ENCODE peak calls at places on chromosomes 5 and 9, in four cellular contexts. One of them, this sample, is unnamed. For H3K4me1 and H3K27me3, the result is how much of the 10 kb centered on the place peaks cover.

GRCh38 chr5:68187268-68188055 is 28.1 kb upstream of the PIK3R1 start:
- DNase-seq in aorta: peak
- DNase-seq in cardiac muscle cell: peak
- DNase-seq in HepG2: no peak
- DNase-seq in this sample: no peak

GRCh38 chr9:122402403-122403268 is 31.8 kb downstream of the PTGS1 start:
- DNase-seq in aorta: no peak
- DNase-seq in cardiac muscle cell: peak
- DNase-seq in HepG2: peak
- DNase-seq in this sample: no peak

GRCh38 chr5:173852790-173853350 is 35.3 kb upstream of the CPEB4 start:
- DNase-seq in aorta: no peak
- DNase-seq in cardiac muscle cell: no peak
- DNase-seq in HepG2: no peak
- DNase-seq in this sample: no peak

GRCh38 chr9:105065119-105066088 is 137.4 kb upstream of the ABCA1 start:
- DNase-seq in aorta: no peak
- DNase-seq in cardiac muscle cell: no peak
- DNase-seq in HepG2: peak
- DNase-seq in this sample: no peak

GRCh38 chr5:82405166-82405565 is 127.0 kb upstream of the RPS23 start:
- DNase-seq in aorta: no peak
- DNase-seq in cardiac muscle cell: peak
- DNase-seq in HepG2: no peak
- DNase-seq in this sample: no peak

GRCh38 chr5:27682600-27682999 is 644.2 kb upstream of the CDH9 start:
- DNase-seq in aorta: no peak
- DNase-seq in cardiac muscle cell: peak
- DNase-seq in HepG2: peak
- DNase-seq in this sample: no peak

GRCh38 chr5:118919016-118919415 is 69.3 kb downstream of the DTWD2 start:
- DNase-seq in aorta: no peak
- DNase-seq in cardiac muscle cell: no peak
- DNase-seq in HepG2: no peak
- DNase-seq in this sample: no peak

GRCh38 chr9:22529426-22530199 is 83.0 kb downstream of the DMRTA1 start:
- DNase-seq in aorta: no peak
- DNase-seq in cardiac muscle cell: no peak
- DNase-seq in HepG2: no peak
- DNase-seq in this sample: no peak

GRCh38 chr9:37974506-37975173 is 70.7 kb upstream of the SLC25A51 start:
- DNase-seq in aorta: peak
- DNase-seq in cardiac muscle cell: no peak
- DNase-seq in HepG2: no peak
- DNase-seq in this sample: no peak

GRCh38 chr5:10601246-10602030 is 37.6 kb downstream of the ANKRD33B start:
- DNase-seq in aorta: peak
- DNase-seq in cardiac muscle cell: peak
- DNase-seq in HepG2: peak
- DNase-seq in this sample: peak

GRCh38 chr5:8844847-8845246 is 701.0 kb downstream of the SEMA5A start:
- DNase-seq in aorta: no peak
- DNase-seq in cardiac muscle cell: peak
- DNase-seq in HepG2: no peak
- DNase-seq in this sample: no peak

GRCh38 chr9:84239341-84239740 is 101.2 kb downstream of the SLC28A3 start:
- DNase-seq in aorta: no peak
- DNase-seq in cardiac muscle cell: peak
- DNase-seq in HepG2: no peak
- DNase-seq in this sample: no peak

GRCh38 chr5:68424799-68425537 is 209.4 kb downstream of the PIK3R1 start:
- DNase-seq in aorta: no peak
- DNase-seq in cardiac muscle cell: peak
- DNase-seq in HepG2: no peak
- DNase-seq in this sample: no peak

DNA sequence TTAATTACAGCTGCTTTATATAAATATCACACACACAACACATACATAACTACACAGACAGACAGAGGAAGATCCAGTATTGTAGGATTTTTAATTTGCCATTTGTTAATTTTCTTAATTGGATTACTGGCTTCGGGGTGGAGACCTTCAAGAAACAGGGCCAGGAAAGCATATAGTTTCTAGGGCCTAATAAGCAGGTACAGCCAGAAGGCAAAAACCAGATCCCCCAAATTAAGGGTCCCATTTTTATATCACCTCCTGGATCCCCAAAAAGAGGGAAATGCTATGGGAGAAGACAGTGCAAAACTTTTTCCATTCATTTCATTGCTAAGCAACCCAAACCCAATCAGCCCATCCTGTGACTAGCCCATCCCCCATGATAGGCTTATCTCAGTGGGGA is 373.3 kb upstream of the FAM174A start:
- DNase-seq in aorta: no peak
- DNase-seq in cardiac muscle cell: no peak
- DNase-seq in HepG2: no peak
- DNase-seq in this sample: no peak
- H3K4me1 ChIP-seq in aorta: under half
- H3K4me1 ChIP-seq in cardiac muscle cell: under half
- H3K4me1 ChIP-seq in HepG2: under half
- H3K4me1 ChIP-seq in this sample: under half

DNA sequence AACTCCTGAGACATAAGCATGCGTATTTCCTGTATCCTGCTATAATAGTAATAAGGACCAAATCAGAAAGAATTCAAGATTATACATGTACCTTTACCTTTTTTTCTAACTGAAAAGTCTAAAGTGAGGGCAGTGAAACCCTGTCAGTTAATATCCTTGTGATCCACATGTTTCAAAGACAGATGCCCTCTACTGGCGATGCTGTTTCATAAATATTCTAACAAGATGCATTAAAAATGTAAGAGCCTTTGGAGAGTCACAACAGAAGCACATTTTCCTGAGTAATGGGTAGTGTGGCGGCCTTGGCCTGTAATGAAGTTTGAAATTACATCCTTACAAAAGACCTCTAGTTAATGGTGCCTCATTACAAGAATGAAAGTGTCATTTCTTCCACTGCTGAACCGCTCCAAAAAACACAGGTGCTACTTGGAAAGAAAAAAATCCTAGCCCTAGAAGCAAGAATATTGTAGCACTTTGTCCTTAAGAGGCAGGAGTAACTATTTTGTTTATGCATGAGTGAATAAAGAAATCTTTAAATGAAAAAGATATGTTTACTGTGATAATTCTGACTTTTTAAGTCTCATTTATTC is 232.6 kb downstream of the EPB41L4A start:
- DNase-seq in aorta: no peak
- DNase-seq in cardiac muscle cell: peak
- DNase-seq in HepG2: peak
- DNase-seq in this sample: no peak
- H3K27me3 ChIP-seq in aorta: under half
- H3K27me3 ChIP-seq in cardiac muscle cell: under half
- H3K27me3 ChIP-seq in HepG2: under half
- H3K27me3 ChIP-seq in this sample: under half

GRCh38 chr9:133573791-133574515 is 35.2 kb downstream of the FAM163B start:
- DNase-seq in aorta: no peak
- DNase-seq in cardiac muscle cell: no peak
- DNase-seq in HepG2: no peak
- DNase-seq in this sample: no peak
- H3K4me1 ChIP-seq in aorta: under half
- H3K4me1 ChIP-seq in cardiac muscle cell: under half
- H3K4me1 ChIP-seq in HepG2: under half
- H3K4me1 ChIP-seq in this sample: under half

GRCh38 chr5:1113332-1113690 is 1.4 kb upstream of the SLC12A7 start:
- DNase-seq in aorta: no peak
- DNase-seq in cardiac muscle cell: no peak
- DNase-seq in HepG2: no peak
- DNase-seq in this sample: no peak

GRCh38 chr5:1113805-1114586 is 2.1 kb upstream of the SLC12A7 start:
- DNase-seq in aorta: no peak
- DNase-seq in cardiac muscle cell: no peak
- DNase-seq in HepG2: no peak
- DNase-seq in this sample: no peak

GRCh38 chr5:1116109-1116735 is 4.4 kb upstream of the SLC12A7 start:
- DNase-seq in aorta: no peak
- DNase-seq in cardiac muscle cell: no peak
- DNase-seq in HepG2: no peak
- DNase-seq in this sample: no peak

GRCh38 chr5:1116977-1117376 is 5.1 kb upstream of the SLC12A7 start:
- DNase-seq in aorta: no peak
- DNase-seq in cardiac muscle cell: no peak
- DNase-seq in HepG2: no peak
- DNase-seq in this sample: no peak

DNA sequence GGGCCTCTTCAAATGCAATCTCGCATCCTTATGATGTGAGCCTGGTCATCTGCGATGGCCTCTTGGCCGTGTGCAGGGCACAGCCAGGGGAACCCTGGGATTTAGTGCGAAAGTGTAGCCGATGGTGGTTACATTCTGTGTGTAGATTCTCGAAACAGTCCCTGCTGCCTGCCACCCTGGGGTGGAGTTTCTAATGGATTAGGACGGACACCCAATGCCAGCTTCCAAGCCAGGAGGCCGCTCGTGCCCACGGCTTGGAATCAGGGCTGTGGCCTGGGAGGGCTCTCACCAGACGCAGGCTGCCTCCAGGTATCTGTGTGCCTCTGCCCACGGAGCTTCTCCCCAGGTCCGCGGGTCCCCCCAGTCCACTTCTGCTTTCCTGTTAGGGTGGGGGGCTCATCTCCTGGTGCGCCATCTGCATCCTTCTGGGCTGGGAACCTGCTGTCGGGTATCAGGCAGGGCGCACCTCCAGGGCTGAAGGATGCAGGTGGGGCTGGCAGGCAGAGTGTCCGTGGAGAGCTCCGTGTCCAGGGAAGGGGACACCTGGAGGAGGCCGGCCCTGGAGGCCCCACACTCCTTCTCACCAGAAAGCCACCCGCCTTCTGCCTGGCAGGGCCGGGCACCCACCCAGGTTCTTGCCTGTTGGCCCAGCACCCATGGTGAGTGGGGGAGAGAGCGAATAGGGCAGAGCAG is 3.4 kb upstream of the SLC12A7 start:
- DNase-seq in aorta: no peak
- DNase-seq in cardiac muscle cell: no peak
- DNase-seq in HepG2: no peak
- DNase-seq in this sample: no peak
- H3K27me3 ChIP-seq in aorta: under half
- H3K27me3 ChIP-seq in cardiac muscle cell: under half
- H3K27me3 ChIP-seq in HepG2: half or more
- H3K27me3 ChIP-seq in this sample: under half

GRCh38 chr5:132429451-132430440 is 60.2 kb downstream of the SLC22A5 start:
- DNase-seq in aorta: no peak
- DNase-seq in cardiac muscle cell: no peak
- DNase-seq in HepG2: peak
- DNase-seq in this sample: no peak

GRCh38 chr5:132426525-132427138 is 57.1 kb downstream of the SLC22A5 start:
- DNase-seq in aorta: peak
- DNase-seq in cardiac muscle cell: peak
- DNase-seq in HepG2: peak
- DNase-seq in this sample: peak

GRCh38 chr5:132427285-132428146 is 58.0 kb downstream of the SLC22A5 start:
- DNase-seq in aorta: no peak
- DNase-seq in cardiac muscle cell: no peak
- DNase-seq in HepG2: no peak
- DNase-seq in this sample: peak

GRCh38 chr5:132428811-132429440 is 59.4 kb downstream of the SLC22A5 start:
- DNase-seq in aorta: no peak
- DNase-seq in cardiac muscle cell: peak
- DNase-seq in HepG2: no peak
- DNase-seq in this sample: no peak

GRCh38 chr5:132428147-132428482 is 58.6 kb downstream of the SLC22A5 start:
- DNase-seq in aorta: no peak
- DNase-seq in cardiac muscle cell: no peak
- DNase-seq in HepG2: no peak
- DNase-seq in this sample: no peak
- H3K4me1 ChIP-seq in aorta: under half
- H3K4me1 ChIP-seq in cardiac muscle cell: under half
- H3K4me1 ChIP-seq in HepG2: half or more
- H3K4me1 ChIP-seq in this sample: half or more

DNA sequence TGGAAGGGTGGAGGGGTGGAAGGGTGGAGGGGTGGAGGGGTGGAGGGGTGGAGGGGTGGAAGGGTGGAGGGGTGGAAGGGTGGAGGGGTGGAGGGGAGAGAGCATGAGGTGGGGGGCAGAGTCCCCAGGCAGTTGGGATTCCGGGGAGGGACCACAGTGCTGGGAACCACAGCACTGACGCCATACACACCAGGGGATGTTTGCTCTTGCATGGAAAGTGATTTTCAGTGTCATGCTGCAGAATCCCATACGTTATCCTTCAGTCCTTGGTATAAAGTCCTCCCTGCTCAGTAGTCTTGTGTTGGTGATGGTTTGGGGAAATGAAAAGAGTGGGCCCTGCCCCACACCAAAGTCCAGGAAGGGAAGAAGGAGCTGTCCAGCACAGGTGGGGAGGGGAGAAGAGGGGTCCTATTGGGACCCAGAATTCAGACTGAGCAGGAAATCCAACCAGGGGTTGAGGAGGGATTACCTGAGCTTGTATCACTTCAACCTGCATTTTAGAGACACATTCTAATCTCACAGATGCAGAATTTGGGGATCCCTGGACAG is 5.5 kb upstream of the FIBCD1 start:
- DNase-seq in aorta: no peak
- DNase-seq in cardiac muscle cell: no peak
- DNase-seq in HepG2: no peak
- DNase-seq in this sample: no peak
- H3K27me3 ChIP-seq in aorta: under half
- H3K27me3 ChIP-seq in cardiac muscle cell: under half
- H3K27me3 ChIP-seq in HepG2: half or more
- H3K27me3 ChIP-seq in this sample: under half

DNA sequence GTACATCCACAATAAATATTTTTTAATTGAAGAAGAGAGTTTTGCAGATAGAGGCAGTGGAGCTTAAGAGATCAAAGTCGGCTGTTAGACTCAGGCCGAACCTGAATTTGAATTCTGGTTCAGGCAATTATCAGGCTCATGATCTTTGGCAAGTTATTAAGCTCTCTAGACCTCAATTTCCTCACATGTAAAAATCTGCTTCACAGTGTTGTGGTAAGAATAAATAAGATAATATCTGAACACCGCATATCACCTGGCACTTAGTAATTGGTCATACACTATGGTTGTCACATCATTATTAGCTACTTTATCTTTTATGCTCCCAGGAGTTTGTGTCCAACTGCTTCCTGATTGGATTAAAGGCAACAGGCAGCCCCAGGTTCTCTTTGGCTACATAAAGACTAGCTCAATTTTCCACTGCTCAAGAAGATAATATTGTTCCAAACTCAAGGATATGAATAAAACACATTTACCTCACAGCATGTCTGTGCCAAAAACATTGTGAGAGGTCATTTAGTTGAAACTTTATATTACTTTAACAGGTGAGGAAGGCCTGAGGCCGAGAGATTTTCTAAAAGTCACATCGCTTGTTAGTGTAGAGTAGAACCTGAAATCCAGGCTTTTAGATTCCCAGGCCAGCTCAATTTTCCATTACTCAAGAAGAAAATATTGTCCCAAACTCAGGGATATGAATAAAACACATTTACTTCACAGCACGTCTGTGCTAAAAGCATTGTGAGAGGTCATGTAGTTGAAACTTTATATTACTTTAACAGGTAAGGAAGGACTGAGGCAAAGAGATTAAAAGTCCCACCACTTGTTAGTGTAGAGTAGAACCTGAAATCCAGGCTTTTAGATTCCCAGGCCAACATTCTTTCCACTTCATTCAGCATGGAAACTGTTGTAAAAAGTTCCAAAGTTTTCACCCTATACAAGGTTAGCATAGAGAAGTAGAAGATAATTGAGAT is 289.1 kb upstream of the PTGER4 start:
- DNase-seq in aorta: no peak
- DNase-seq in cardiac muscle cell: no peak
- DNase-seq in HepG2: no peak
- DNase-seq in this sample: no peak
- H3K4me1 ChIP-seq in aorta: under half
- H3K4me1 ChIP-seq in cardiac muscle cell: under half
- H3K4me1 ChIP-seq in HepG2: under half
- H3K4me1 ChIP-seq in this sample: under half